ENCODE peak calls at places on chromosomes 4 and X, in six cellular contexts. D is Peyer's patch; B is activated T-cell treated with anti-CD3 and anti-CD28 coated beads for 24 hours; I is psoas muscle; W is endothelial cell; Z is CD8-positive, alpha-beta memory T cell. P is an unnamed sample.

GRCh38 chr4:124828382-124828781 is 115.8 kb upstream of the ANKRD50 start:
- DNase-seq in B (no peak), W (no peak), Z (no peak), I (no peak), D (no peak), P (no peak)

GRCh38 chrX:151896734-151897474 is 15.8 kb upstream of the MAGEA4 start:
- DNase-seq in Z (no peak), B (no peak), W (no peak), I (no peak), D (no peak), P (peak)

GRCh38 chrX:39972340-39972739 is 125.4 kb downstream of the BCOR start:
- DNase-seq in I (no peak), Z (no peak), W (no peak), D (no peak), B (no peak), P (peak)

GRCh38 chr4:32748498-32748897 is 2028.3 kb downstream of the PCDH7 start:
- DNase-seq in Z (no peak), B (no peak), W (no peak), I (no peak), D (no peak), P (no peak)

GRCh38 chrX:154002215-154002719 is 17.4 kb downstream of the IRAK1 start:
- DNase-seq in W (no peak), I (peak), B (no peak), D (peak), Z (peak), P (peak)

GRCh38 chrX:56505866-56506265 is 57.6 kb upstream of the UBQLN2 start:
- DNase-seq in D (no peak), I (no peak), W (no peak), B (no peak), Z (no peak), P (no peak)

GRCh38 chr4:136784326-136784725 is 748.0 kb downstream of the PCDH18 start:
- DNase-seq in Z (no peak), D (no peak), B (no peak), W (no peak), I (no peak), P (no peak)

GRCh38 chrX:140141444-140142029 is 176.2 kb upstream of the CXorf66 start:
- DNase-seq in D (no peak), I (no peak), Z (no peak), B (no peak), W (peak), P (peak)

GRCh38 chrX:71619193-71619592 is 882 bp upstream of the CXCR3 start:
- DNase-seq in Z (peak), B (peak), I (no peak), W (no peak), D (no peak), P (no peak)

GRCh38 chr4:63937961-63938360 is 471.3 kb downstream of the TECRL start:
- DNase-seq in W (no peak), B (no peak), D (no peak), I (no peak), Z (no peak), P (no peak)

GRCh38 chrX:39752820-39753219 is 344.9 kb downstream of the BCOR start:
- DNase-seq in W (no peak), B (no peak), I (no peak), D (no peak), Z (no peak), P (no peak)

GRCh38 chr4:185481390-185481789 is 9.9 kb upstream of the CCDC110 start:
- DNase-seq in I (no peak), Z (no peak), W (no peak), B (no peak), D (no peak), P (no peak)

GRCh38 chr4:57661707-57662106 is 551.5 kb upstream of the IGFBP7 start:
- DNase-seq in D (no peak), Z (no peak), I (no peak), B (no peak), W (no peak), P (no peak)

GRCh38 chr4:102404551-102404969 is 59.3 kb upstream of the SLC39A8 start:
- DNase-seq in I (no peak), D (no peak), B (no peak), Z (no peak), W (no peak), P (no peak)

GRCh38 chr4:76601791-76602190 is 166.8 kb downstream of the SHROOM3 start:
- DNase-seq in Z (no peak), I (no peak), B (no peak), D (no peak), W (peak), P (peak)

GRCh38 chr4:121668368-121669162 is 28.2 kb downstream of the ANXA5 start:
- DNase-seq in B (no peak), W (no peak), Z (no peak), I (no peak), D (no peak), P (peak)

GRCh38 chr4:151644625-151645024 is 116.2 kb downstream of the GATB start:
- DNase-seq in D (no peak), B (no peak), Z (no peak), W (peak), I (no peak), P (peak)

GRCh38 chrX:81120936-81121351 is 80.8 kb downstream of the HMGN5 start:
- DNase-seq in D (peak), B (peak), I (peak), W (peak), Z (no peak), P (peak)

GRCh38 chr4:89056953-89057398 is at the start of gene FAM13A:
- DNase-seq in Z (no peak), I (peak), D (peak), W (peak), B (no peak), P (peak)

GRCh38 chr4:38529189-38530115 is 134.5 kb upstream of the KLF3 start:
- DNase-seq in Z (peak), W (peak), B (peak), D (peak), I (no peak), P (no peak)

P was measured in GM23248.